ENCODE peak calls at places on chromosomes 11 and 22, in ten cellular contexts. L, C, J, I, O, M, T, F, Q and Z are unnamed samples.

GRCh38 chr11:3037041-3037944 is 19.9 kb downstream of the CARS1 start:
- DNase-seq in I (no peak), L (peak), Q (peak), T (peak), F (peak), M (peak), J (peak), O (peak), C (peak), Z (peak)

GRCh38 chr11:125083312-125084056 is 20.4 kb downstream of the SLC37A2 start:
- DNase-seq in Q (no peak), F (no peak), T (no peak), I (no peak), O (no peak), C (no peak), L (no peak), M (no peak), J (no peak), Z (no peak)

GRCh38 chr22:22903355-22903777 is 15.8 kb downstream of the IGLL5 start:
- DNase-seq in L (peak), J (no peak), O (no peak), I (no peak), F (no peak), T (no peak), C (no peak), Q (no peak), M (no peak), Z (no peak)

GRCh38 chr22:35367331-35367886 is 13.5 kb upstream of the HMOX1 start:
- DNase-seq in F (no peak), T (no peak), Q (no peak), M (no peak), O (peak), J (no peak), I (no peak), C (peak), L (no peak), Z (no peak)

GRCh38 chr11:93392862-93393261 is 62.3 kb downstream of the DEUP1 start:
- DNase-seq in C (no peak), T (no peak), Q (peak), M (no peak), F (no peak), J (no peak), L (no peak), I (no peak), O (no peak), Z (no peak)

GRCh38 chr11:102426000-102426399 is 26.6 kb downstream of the TMEM123 start:
- DNase-seq in F (no peak), C (no peak), M (no peak), L (no peak), O (no peak), I (no peak), Q (no peak), J (no peak), T (no peak), Z (no peak)

GRCh38 chr22:47175151-47175760 is 412.8 kb downstream of the TBC1D22A start:
- DNase-seq in Q (peak), L (no peak), J (peak), O (no peak), M (no peak), C (no peak), F (no peak), I (no peak), T (peak), Z (no peak)

GRCh38 chr11:98456281-98456680 is 564.5 kb upstream of the CNTN5 start:
- DNase-seq in T (no peak), I (no peak), L (no peak), M (no peak), J (no peak), O (no peak), Q (no peak), C (no peak), F (no peak), Z (no peak)

GRCh38 chr11:116895053-116895757 is 57.8 kb upstream of the APOA1 start:
- DNase-seq in J (peak), L (no peak), F (peak), M (no peak), O (no peak), C (peak), I (no peak), Q (no peak), T (peak), Z (no peak)

GRCh38 chr11:665707-666281 is 28.7 kb downstream of the DRD4 start:
- DNase-seq in Q (peak), T (peak), C (no peak), L (no peak), M (no peak), I (no peak), O (no peak), J (no peak), F (no peak), Z (no peak)

GRCh38 chr11:69965821-69966582 is 112.1 kb upstream of the ANO1 start:
- DNase-seq in T (no peak), C (no peak), O (peak), Q (no peak), J (no peak), M (no peak), F (no peak), L (no peak), I (no peak), Z (no peak)

GRCh38 chr11:64900263-64900678 is 16.7 kb downstream of the ATG2A start:
- DNase-seq in F (no peak), J (no peak), C (no peak), L (no peak), I (no peak), O (no peak), T (no peak), Q (peak), M (no peak), Z (peak)

GRCh38 chr11:67364783-67365525 is 8.4 kb downstream of the CLCF1 start:
- DNase-seq in I (no peak), J (no peak), O (no peak), T (no peak), F (no peak), L (no peak), Q (no peak), M (no peak), C (no peak), Z (no peak)

GRCh38 chr11:118436639-118437045 is 350 bp downstream of the KMT2A start:
- DNase-seq in L (no peak), J (peak), C (peak), O (no peak), Q (peak), M (no peak), F (no peak), I (peak), T (peak), Z (peak)

GRCh38 chr11:27870985-27871485 is 170.8 kb upstream of the BDNF start:
- DNase-seq in J (no peak), Q (no peak), T (no peak), L (no peak), M (no peak), O (no peak), F (no peak), I (no peak), C (no peak), Z (no peak)

GRCh38 chr22:46084943-46085830 is 65.1 kb upstream of the PPARA start:
- DNase-seq in L (no peak), M (no peak), J (no peak), I (peak), Q (peak), F (no peak), O (no peak), T (no peak), C (peak), Z (no peak)

GRCh38 chr11:295351-296205 is 3.7 kb downstream of the IFITM5 start:
- DNase-seq in M (no peak), L (no peak), T (no peak), I (no peak), F (no peak), C (peak), Q (no peak), J (no peak), O (no peak), Z (no peak)

GRCh38 chr11:120304526-120304925 is 20.6 kb upstream of the TLCD5 start:
- DNase-seq in F (no peak), I (no peak), L (no peak), O (peak), Q (peak), T (peak), M (no peak), C (no peak), J (no peak), Z (peak)

DNA sequence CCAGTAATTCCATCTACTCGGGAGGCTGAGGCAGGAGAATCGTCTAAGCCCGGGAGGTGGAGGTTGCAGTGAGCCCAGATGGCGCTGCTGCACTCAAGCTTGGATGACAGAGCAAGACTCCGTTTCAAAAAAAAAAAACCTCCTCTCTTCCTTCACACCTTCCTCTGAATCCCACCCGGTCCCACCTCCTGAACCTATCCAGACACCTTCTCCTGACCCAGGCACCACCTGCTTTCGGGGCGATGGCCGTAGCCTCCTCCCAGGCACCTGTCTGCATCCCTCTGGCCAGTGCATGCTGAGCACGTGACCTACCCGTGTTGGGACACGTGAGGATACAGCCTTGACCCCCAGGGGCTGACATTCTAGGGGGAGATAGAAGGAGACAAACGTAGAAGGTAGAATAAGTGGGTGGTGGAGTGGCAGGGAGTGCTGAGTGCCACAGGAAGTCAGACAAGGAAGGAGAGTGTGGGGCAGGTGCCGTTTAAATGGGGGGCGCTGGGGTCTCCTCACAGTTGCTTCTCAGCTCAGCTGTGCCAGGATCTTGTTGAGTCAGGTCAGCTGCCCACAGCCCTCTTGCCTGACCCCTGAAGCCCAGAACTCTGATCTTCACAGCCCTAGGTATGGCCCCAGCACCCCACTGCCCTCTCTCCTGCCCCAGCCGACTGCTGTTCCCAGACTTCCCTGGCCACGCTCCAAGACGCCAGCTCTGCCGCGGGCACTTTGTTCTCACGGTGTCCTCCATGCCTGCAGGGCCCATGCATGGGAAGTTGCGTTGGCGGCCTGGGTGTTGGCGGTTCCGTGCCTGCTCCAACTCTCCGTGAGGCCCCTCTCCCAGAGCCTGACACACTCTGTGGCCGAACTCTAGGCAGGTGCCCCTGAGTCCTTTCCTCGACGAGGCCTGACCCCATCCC is 1.2 kb upstream of the MIOX start:
- DNase-seq in I (no peak), L (no peak), T (no peak), M (no peak), F (no peak), O (no peak), C (peak), Q (no peak), J (no peak), Z (no peak)
- TF ChIP-seq CTCF in I (no peak), L (no peak), T (no peak), M (no peak), F (no peak), O (no peak), C (no peak), Q (no peak), J (no peak), Z (no peak)

DNA sequence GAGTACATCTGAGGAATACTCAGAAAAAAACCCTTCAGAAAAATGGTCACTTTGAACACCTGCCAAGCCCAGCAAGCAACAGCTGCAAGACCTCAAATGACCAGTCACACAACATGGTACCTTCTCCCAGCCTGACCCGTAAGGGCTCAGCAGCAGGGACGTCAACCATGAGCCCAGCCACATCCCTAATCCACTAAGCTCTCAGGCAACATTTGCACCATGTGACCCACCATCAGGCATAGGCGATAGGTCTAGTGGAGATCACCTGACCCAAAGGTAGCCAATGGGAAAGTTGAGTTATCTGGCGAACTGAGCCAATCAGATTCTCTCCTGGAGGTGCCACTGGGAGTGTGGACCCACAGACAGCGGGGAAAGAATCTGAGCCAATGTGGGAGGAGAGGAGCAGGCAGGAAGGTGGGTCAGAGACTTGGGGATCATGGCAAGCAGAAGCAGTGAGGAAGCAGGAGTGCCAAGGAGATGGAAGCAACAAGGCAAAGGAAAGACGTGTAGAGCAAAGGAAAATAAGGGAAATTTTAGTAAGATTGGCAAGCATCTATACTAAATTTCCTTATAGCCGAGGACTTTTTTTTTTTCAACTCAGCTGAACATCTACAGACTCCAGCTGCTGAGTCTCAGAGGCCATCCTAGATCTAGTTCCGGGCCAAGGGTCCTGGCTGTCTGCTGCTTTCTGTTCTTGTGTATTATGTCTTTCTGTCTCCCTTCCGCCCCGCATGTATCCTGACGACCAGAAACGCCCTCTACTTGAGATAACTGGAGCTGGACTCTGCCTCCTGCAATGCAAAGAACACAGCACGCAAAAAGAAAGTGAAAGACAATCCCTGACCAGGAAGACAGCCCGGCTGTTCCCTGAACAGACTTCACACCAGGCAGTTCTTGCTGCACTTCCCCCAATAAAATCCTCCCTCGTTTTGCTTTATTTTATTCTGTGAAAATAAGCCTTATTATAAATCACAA is 11.0 kb upstream of the PLAAT2 start:
- DNase-seq in F (no peak), L (no peak), I (no peak), J (peak), C (no peak), T (peak), O (peak), Q (peak), M (no peak), Z (peak)
- TF ChIP-seq CTCF in F (no peak), L (no peak), I (no peak), J (no peak), C (peak), T (peak), O (no peak), Q (peak), M (no peak), Z (no peak)

GRCh38 chr11:11895672-11896071 is 53.9 kb downstream of the USP47 start:
- DNase-seq in Q (peak), O (no peak), T (peak), M (no peak), F (no peak), L (no peak), I (no peak), J (no peak), C (no peak), Z (no peak)
- TF ChIP-seq CTCF in Q (peak), O (peak), T (peak), M (no peak), F (no peak), L (no peak), I (peak), J (no peak), C (no peak), Z (peak)

DNA sequence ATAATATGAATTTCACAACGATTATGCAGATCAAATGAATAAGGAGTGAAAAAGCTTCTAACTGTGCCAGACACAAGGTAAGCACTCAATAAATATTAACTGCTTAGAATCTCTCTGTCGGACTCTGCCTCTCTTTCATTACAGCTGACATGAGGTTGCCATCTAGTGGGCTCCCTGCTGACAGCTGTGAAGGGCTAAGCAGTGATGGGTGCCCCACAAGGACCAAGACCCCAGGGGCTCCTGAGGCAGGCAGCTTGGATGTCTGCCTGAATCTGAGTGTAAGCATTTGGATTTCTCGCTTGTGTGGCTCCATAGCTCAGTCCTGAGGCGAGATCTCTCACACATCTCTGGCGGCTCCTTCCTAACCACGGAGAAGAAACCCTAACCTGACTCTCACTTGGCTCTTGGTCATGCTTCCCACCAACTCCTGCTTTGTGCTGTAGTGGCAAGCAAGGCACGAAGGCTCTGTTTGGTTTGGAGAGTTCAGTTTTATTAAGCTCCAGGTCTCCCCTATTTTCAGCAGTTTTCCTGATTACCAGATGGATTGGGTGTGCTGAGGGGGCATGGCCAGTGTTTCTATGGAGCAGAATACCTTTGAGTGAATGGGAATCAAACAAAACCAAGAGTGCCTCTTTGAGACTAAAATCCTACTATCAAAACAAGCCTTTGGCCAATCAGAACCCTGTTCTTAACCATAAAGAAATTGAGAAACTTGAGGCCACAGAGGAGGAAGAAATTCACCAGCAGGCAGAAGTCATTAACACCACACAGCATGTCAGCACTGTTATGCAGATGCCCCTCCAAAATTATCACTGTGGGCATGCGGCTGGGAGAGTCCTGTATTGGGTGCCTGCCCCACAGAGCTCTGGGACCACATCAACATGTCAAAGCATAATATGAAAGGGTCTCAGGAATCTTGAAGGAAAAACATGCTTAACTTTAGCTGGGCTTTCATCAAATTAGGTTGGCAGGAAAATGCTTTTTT is 152.8 kb upstream of the NTM start:
- DNase-seq in O (peak), F (no peak), L (no peak), M (no peak), T (no peak), Q (peak), C (no peak), I (no peak), J (no peak), Z (no peak)
- TF ChIP-seq CTCF in O (peak), F (peak), L (peak), M (no peak), T (no peak), Q (peak), C (no peak), I (peak), J (no peak), Z (no peak)

GRCh38 chr11:107688322-107688918 is 23.4 kb downstream of the SLN start:
- DNase-seq in J (no peak), T (no peak), L (no peak), Q (no peak), I (no peak), M (no peak), C (no peak), O (no peak), F (no peak), Z (no peak)

GRCh38 chr11:107683070-107683469 is 28.8 kb downstream of the SLN start:
- DNase-seq in C (no peak), M (no peak), O (no peak), L (no peak), Q (no peak), I (no peak), J (no peak), T (no peak), F (no peak), Z (no peak)

GRCh38 chr11:107679255-107680024 is 32.4 kb downstream of the SLN start:
- DNase-seq in C (no peak), T (no peak), F (no peak), M (no peak), J (no peak), L (no peak), I (no peak), O (no peak), Q (no peak), Z (no peak)

GRCh38 chr11:107682182-107682971 is 29.5 kb downstream of the SLN start:
- DNase-seq in T (no peak), O (no peak), F (no peak), L (peak), M (no peak), I (no peak), Q (no peak), J (no peak), C (no peak), Z (no peak)

DNA sequence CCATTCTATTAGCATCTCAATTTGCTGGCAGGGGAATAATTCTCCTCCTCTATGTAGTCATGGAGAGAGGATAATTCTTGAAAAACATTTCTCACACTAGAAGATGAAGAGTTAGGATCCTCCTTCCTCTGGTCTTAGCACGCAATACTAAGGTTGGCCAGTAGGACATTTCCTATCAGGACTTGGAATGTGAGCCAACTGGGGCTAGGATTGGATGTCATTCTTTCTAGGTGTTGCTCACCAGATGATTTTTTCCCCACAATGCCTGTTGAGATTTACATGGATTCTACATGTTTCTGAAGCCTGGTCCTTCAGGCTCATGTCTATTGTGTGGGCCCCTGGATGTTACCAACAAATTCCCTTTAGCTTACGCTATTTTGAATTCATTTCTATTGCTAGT is 28.0 kb downstream of the SLN start:
- DNase-seq in M (no peak), L (no peak), O (no peak), I (no peak), J (peak), Q (peak), T (no peak), C (no peak), F (peak), Z (peak)
- TF ChIP-seq CTCF in M (no peak), L (peak), O (no peak), I (peak), J (peak), Q (peak), T (peak), C (no peak), F (peak), Z (no peak)